ENCODE peak calls at places on chromosomes 5 and 9, in nine cellular contexts. S is mucosa of descending colon, H is ovary, I is BJ, O is A549, L is GM12865, Q is fibroblast of the aortic adventitia, C is AG10803, Y is stomach. K is an unnamed sample.

GRCh38 chr9:121568541-121569265 is 69.1 kb upstream of the GGTA1 start:
- DNase-seq in S (peak), H (peak), I (no peak), O (no peak), L (no peak), Q (peak), C (peak), Y (no peak), K (no peak)

GRCh38 chr5:169826618-169827017 is 153.7 kb downstream of the INSYN2B start:
- DNase-seq in S (no peak), H (no peak), I (no peak), O (no peak), L (no peak), Q (no peak), C (no peak), Y (no peak), K (no peak)

GRCh38 chr5:3993856-3994473 is 398.3 kb downstream of the IRX1 start:
- DNase-seq in S (no peak), H (no peak), I (no peak), O (no peak), L (no peak), Q (no peak), C (no peak), Y (no peak), K (no peak)

GRCh38 chr5:1006656-1007071 is 1.9 kb upstream of the NKD2 start:
- DNase-seq in S (no peak), H (peak), I (no peak), O (no peak), L (no peak), Q (no peak), C (no peak), Y (peak), K (no peak)

GRCh38 chr5:112689510-112689909 is 48.2 kb upstream of the APC start:
- DNase-seq in S (no peak), H (no peak), I (no peak), O (no peak), L (no peak), Q (peak), C (peak), Y (no peak), K (no peak)

GRCh38 chr9:124121725-124122124 is 110.2 kb downstream of the LHX2 start:
- DNase-seq in S (no peak), H (no peak), I (no peak), O (no peak), L (no peak), Q (no peak), C (no peak), Y (no peak), K (no peak)

GRCh38 chr5:131977212-131977604 is 31.7 kb upstream of the MEIKIN start:
- DNase-seq in S (no peak), H (no peak), I (no peak), O (no peak), L (no peak), Q (no peak), C (no peak), Y (peak), K (no peak)

GRCh38 chr5:146516151-146516475 is at the start of gene GPR151:
- DNase-seq in S (no peak), H (no peak), I (no peak), O (no peak), L (no peak), Q (no peak), C (peak), Y (no peak), K (no peak)

GRCh38 chr5:39197556-39197955 is 21.8 kb downstream of the FYB1 start:
- DNase-seq in S (no peak), H (no peak), I (no peak), O (peak), L (no peak), Q (no peak), C (no peak), Y (no peak), K (no peak)

GRCh38 chr9:121023064-121023463 is 27.0 kb downstream of the C5 start:
- DNase-seq in S (no peak), H (no peak), I (no peak), O (peak), L (no peak), Q (peak), C (peak), Y (no peak), K (no peak)

GRCh38 chr5:17022296-17022695 is 86.2 kb upstream of the MYO10 start:
- DNase-seq in S (no peak), H (no peak), I (no peak), O (no peak), L (peak), Q (no peak), C (no peak), Y (no peak), K (no peak)

GRCh38 chr5:56420323-56420722 is 187.2 kb upstream of the ANKRD55 start:
- DNase-seq in S (no peak), H (no peak), I (no peak), O (no peak), L (no peak), Q (no peak), C (no peak), Y (no peak), K (no peak)

GRCh38 chr9:72614057-72614456 is 92.6 kb downstream of the TMC1 start:
- DNase-seq in S (no peak), H (no peak), I (no peak), O (no peak), L (no peak), Q (no peak), C (no peak), Y (no peak), K (no peak)

GRCh38 chr9:106588601-106589000 is 274.4 kb upstream of the ZNF462 start:
- DNase-seq in S (no peak), H (no peak), I (peak), O (no peak), L (no peak), Q (no peak), C (peak), Y (no peak), K (no peak)

GRCh38 chr9:5336683-5337082 is 3.0 kb downstream of the RLN1 start:
- DNase-seq in S (no peak), H (no peak), I (no peak), O (no peak), L (no peak), Q (no peak), C (no peak), Y (no peak), K (no peak)

GRCh38 chr5:69209607-69210006 is 20.2 kb downstream of the CENPH start:
- DNase-seq in S (no peak), H (no peak), I (no peak), O (no peak), L (no peak), Q (peak), C (peak), Y (no peak), K (no peak)

GRCh38 chr9:20753761-20754160 is 69.7 kb downstream of the FOCAD start:
- DNase-seq in S (no peak), H (no peak), I (no peak), O (no peak), L (no peak), Q (no peak), C (peak), Y (no peak), K (no peak)

GRCh38 chr9:100601216-100601615 is 23.3 kb downstream of the CAVIN4 start:
- DNase-seq in S (peak), H (no peak), I (no peak), O (peak), L (peak), Q (peak), C (peak), Y (peak), K (peak)

GRCh38 chr5:113224605-113225065 is 210.2 kb downstream of the TSSK1B start:
- DNase-seq in S (no peak), H (no peak), I (no peak), O (no peak), L (no peak), Q (no peak), C (no peak), Y (no peak), K (no peak)

GRCh38 chr5:174572591-174572990 is 151.8 kb upstream of the MSX2 start:
- DNase-seq in S (no peak), H (no peak), I (no peak), O (no peak), L (no peak), Q (no peak), C (no peak), Y (no peak), K (no peak)

GRCh38 chr9:68832101-68832500 is 127.1 kb downstream of the PIP5K1B start:
- DNase-seq in S (no peak), H (no peak), I (no peak), O (no peak), L (no peak), Q (no peak), C (no peak), Y (no peak), K (no peak)

GRCh38 chr5:152622628-152623027 is 217.5 kb upstream of the NMUR2 start:
- DNase-seq in S (no peak), H (no peak), I (no peak), O (no peak), L (no peak), Q (no peak), C (no peak), Y (no peak), K (no peak)

GRCh38 chr5:96487859-96488258 is 54.8 kb upstream of the PCSK1 start:
- DNase-seq in S (no peak), H (no peak), I (peak), O (no peak), L (no peak), Q (peak), C (peak), Y (no peak), K (no peak)

GRCh38 chr9:114291064-114291474 is 31.8 kb upstream of the ORM1 start:
- DNase-seq in S (peak), H (peak), I (no peak), O (peak), L (peak), Q (peak), C (peak), Y (peak), K (no peak)

GRCh38 chr5:6759401-6759800 is 46.2 kb downstream of the TENT4A start:
- DNase-seq in S (no peak), H (no peak), I (no peak), O (peak), L (no peak), Q (peak), C (no peak), Y (no peak), K (no peak)

GRCh38 chr5:1718669-1719068 is 81.0 kb downstream of the MRPL36 start:
- DNase-seq in S (no peak), H (no peak), I (no peak), O (peak), L (no peak), Q (no peak), C (no peak), Y (no peak), K (no peak)

GRCh38 chr5:104793452-104794120 is 1231.0 kb upstream of the NUDT12 start:
- DNase-seq in S (peak), H (no peak), I (no peak), O (no peak), L (no peak), Q (no peak), C (no peak), Y (no peak), K (no peak)

GRCh38 chr9:4781408-4781807 is 11.3 kb upstream of the RCL1 start:
- DNase-seq in S (no peak), H (no peak), I (no peak), O (no peak), L (no peak), Q (no peak), C (peak), Y (no peak), K (no peak)

GRCh38 chr9:76818271-76818670 is 54.0 kb downstream of the PCA3 start:
- DNase-seq in S (peak), H (peak), I (peak), O (peak), L (no peak), Q (peak), C (peak), Y (peak), K (no peak)

GRCh38 chr9:120418315-120418714 is 161.7 kb downstream of the CDK5RAP2 start:
- DNase-seq in S (no peak), H (no peak), I (no peak), O (no peak), L (no peak), Q (no peak), C (no peak), Y (no peak), K (no peak)

GRCh38 chr5:178225174-178225573 is 7.4 kb downstream of the PHYKPL start:
- DNase-seq in S (no peak), H (no peak), I (no peak), O (no peak), L (no peak), Q (no peak), C (no peak), Y (no peak), K (no peak)

GRCh38 chr9:88458716-88459115 is 70.5 kb downstream of the SPIN1 start:
- DNase-seq in S (no peak), H (no peak), I (peak), O (no peak), L (no peak), Q (peak), C (peak), Y (no peak), K (no peak)

GRCh38 chr5:67773439-67773988 is 442.0 kb upstream of the PIK3R1 start:
- DNase-seq in S (peak), H (no peak), I (no peak), O (no peak), L (no peak), Q (peak), C (peak), Y (no peak), K (no peak)

GRCh38 chr5:178766936-178767912 is 36.8 kb upstream of the ZNF354A start:
- DNase-seq in S (no peak), H (no peak), I (no peak), O (no peak), L (no peak), Q (no peak), C (no peak), Y (peak), K (no peak)

GRCh38 chr9:107690026-107690425 is 200.5 kb upstream of the KLF4 start:
- DNase-seq in S (no peak), H (no peak), I (no peak), O (no peak), L (no peak), Q (no peak), C (peak), Y (no peak), K (no peak)

GRCh38 chr5:174340221-174340620 is 294.7 kb downstream of the NSG2 start:
- DNase-seq in S (no peak), H (no peak), I (no peak), O (no peak), L (no peak), Q (peak), C (peak), Y (no peak), K (no peak)

GRCh38 chr9:130258999-130259398 is 6.6 kb upstream of the HMCN2 start:
- DNase-seq in S (no peak), H (no peak), I (no peak), O (no peak), L (no peak), Q (no peak), C (no peak), Y (no peak), K (no peak)

GRCh38 chr5:149411738-149412519 is 32.8 kb upstream of the IL17B start:
- DNase-seq in S (no peak), H (no peak), I (no peak), O (no peak), L (no peak), Q (no peak), C (peak), Y (no peak), K (no peak)

GRCh38 chr5:149409268-149409948 is 30.3 kb upstream of the IL17B start:
- DNase-seq in S (no peak), H (peak), I (no peak), O (no peak), L (no peak), Q (no peak), C (peak), Y (no peak), K (no peak)

GRCh38 chr5:149410721-149411432 is 31.8 kb upstream of the IL17B start:
- DNase-seq in S (no peak), H (no peak), I (no peak), O (no peak), L (no peak), Q (no peak), C (peak), Y (no peak), K (no peak)

GRCh38 chr5:149408252-149409099 is 29.4 kb upstream of the IL17B start:
- DNase-seq in S (no peak), H (no peak), I (no peak), O (no peak), L (no peak), Q (no peak), C (peak), Y (no peak), K (no peak)

DNA sequence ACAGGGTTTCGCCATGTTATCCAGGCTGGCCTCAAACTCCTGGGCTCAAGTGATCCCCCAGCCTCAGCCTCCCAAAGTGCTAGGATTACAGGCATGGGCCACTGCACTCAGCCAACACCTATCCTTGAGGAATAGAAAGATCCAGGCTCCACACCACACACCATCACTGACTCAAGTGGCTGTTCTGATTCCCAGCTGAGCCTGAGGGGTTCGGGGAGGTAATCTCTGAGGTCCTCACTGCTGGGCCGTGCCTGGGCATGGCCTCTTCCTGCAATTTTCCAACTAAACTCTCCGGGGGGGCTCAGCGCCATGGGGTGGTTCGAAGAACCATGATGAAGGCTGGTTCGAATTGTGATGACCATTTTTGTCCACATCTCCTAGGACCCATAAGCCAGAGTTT is 31.0 kb upstream of the IL17B start:
- DNase-seq in S (no peak), H (peak), I (no peak), O (no peak), L (no peak), Q (no peak), C (no peak), Y (no peak), K (no peak)
- H3K4me3 ChIP-seq in S (no peak), H (peak), I (peak), O (no peak), L (no peak), Q (peak), C (peak), Y (peak), K (no peak)

DNA sequence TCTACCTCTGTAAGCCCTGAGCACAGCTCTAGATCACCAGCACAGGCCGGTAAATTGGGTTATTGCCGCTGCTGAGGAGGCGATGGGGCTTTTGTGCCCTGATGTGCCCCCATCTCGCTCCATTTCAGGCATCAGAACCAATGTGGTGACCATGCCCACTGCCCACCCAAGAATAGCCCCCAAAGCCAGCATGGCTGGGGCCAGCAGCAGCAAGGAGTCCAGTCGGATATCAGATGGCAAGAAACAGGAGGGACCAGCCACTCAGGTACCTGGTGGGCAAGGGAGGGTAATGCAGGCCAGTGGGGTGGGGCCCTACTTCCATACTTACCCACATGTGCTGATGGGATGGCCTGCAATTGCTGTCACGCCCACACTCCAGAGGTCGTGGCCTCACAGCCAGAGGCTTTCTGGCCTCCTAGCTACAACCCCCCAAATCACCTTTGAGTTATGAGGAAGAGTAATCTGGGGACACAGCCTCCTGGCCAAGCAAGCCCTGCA is 22.9 kb downstream of the CD74 start:
- DNase-seq in S (no peak), H (no peak), I (no peak), O (no peak), L (no peak), Q (no peak), C (no peak), Y (no peak), K (no peak)
- TF ChIP-seq CTCF in S (no peak), H (no peak), I (no peak), O (no peak), L (no peak), Q (no peak), C (no peak), Y (no peak), K (no peak)

GRCh38 chr5:150155258-150156032 is at the start of gene PDGFRB:
- DNase-seq in S (peak), H (peak), I (peak), O (no peak), L (peak), Q (peak), C (peak), Y (peak), K (no peak)
- H3K4me3 ChIP-seq in S (no peak), H (peak), I (peak), O (no peak), L (peak), Q (peak), C (peak), Y (peak), K (peak)

DNA sequence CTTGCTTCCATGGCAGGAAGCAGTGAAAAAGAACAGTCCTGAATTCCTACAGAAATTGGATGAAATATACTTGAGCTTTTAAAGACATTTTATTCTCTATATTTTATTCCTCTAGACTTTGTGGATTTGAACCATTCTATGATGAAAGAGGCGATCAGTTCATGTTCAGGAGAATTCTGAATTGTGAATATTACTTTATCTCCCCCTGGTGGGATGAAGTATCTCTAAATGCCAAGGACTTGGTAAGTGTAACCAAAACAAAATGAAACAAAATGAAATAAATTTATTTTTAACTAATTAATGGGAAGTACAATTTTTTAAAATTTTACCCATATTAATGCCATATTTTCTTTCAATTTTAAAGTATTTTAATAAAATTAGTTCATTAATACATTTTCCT is 34.1 kb downstream of the STARD4 start:
- DNase-seq in S (no peak), H (no peak), I (no peak), O (no peak), L (no peak), Q (peak), C (no peak), Y (no peak), K (no peak)
- TF ChIP-seq CTCF in S (no peak), H (no peak), I (no peak), O (no peak), L (peak), Q (peak), C (peak), Y (no peak), K (no peak)

GRCh38 chr9:33264473-33265177 is at the start of the genes BAG1 and CHMP5:
- DNase-seq in S (peak), H (peak), I (peak), O (peak), L (peak), Q (peak), C (peak), Y (peak), K (peak)

GRCh38 chr9:33267368-33267767 is 2.5 kb downstream of the CHMP5 start:
- DNase-seq in S (no peak), H (no peak), I (no peak), O (no peak), L (no peak), Q (no peak), C (no peak), Y (no peak), K (no peak)

GRCh38 chr9:33265211-33265885 is 499 bp downstream of the CHMP5 start:
- DNase-seq in S (peak), H (no peak), I (no peak), O (no peak), L (no peak), Q (peak), C (no peak), Y (no peak), K (no peak)

GRCh38 chr9:33263131-33263935 is 1.2 kb downstream of the BAG1 start:
- DNase-seq in S (no peak), H (peak), I (no peak), O (no peak), L (peak), Q (peak), C (peak), Y (no peak), K (no peak)

DNA sequence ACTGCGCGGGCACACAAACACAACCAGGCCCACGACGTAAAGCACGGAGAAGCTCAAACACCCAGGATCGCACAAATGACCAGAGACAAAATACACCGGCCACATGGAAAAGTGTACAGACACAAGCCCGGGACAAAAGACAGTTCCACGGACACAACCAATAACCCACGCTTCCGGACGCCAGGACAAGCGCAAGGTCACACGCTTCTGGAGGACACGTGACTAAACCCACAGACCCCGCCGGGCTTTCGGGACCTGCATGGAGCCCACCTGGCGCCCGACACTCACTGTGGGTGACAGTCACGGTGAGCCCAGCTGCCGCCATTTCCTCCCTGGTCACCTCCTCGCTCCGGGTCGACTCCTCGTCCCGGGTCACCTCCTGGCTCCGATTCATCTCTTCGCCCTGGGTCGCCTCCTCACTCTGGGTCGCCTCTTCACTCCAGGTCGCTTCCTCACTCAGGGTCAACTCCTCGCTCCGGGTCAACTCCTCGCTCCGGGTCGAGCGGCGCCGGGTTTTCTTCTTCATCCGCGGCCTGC is 504 bp downstream of the BAG1 start:
- DNase-seq in S (peak), H (peak), I (no peak), O (no peak), L (peak), Q (no peak), C (peak), Y (peak), K (no peak)
- H3K4me3 ChIP-seq in S (peak), H (peak), I (peak), O (peak), L (peak), Q (peak), C (peak), Y (peak), K (peak)

K was measured in GM12864.